ENCODE peak calls at places on chromosomes 11 and 22, in six cellular contexts. W is Karpas-422; Z is left lung; V is right cardiac atrium; K is effector memory CD4-positive, alpha-beta T cell; G is endodermal cell. C is an unnamed sample.

GRCh38 chr11:20559523-20560300 is 39.7 kb upstream of the SLC6A5 start:
- DNase-seq in G (no peak), V (no peak), W (no peak), K (no peak), Z (no peak), C (no peak)

GRCh38 chr11:71425409-71425808 is 22.8 kb downstream of the DHCR7 start:
- DNase-seq in Z (no peak), G (no peak), K (no peak), V (no peak), W (no peak), C (no peak)

GRCh38 chr11:95229199-95230053 is 1.6 kb downstream of the SESN3 start:
- DNase-seq in K (no peak), G (no peak), Z (no peak), W (peak; percentile 65), V (no peak), C (no peak)

GRCh38 chr11:46800177-46800576 is 45.9 kb downstream of the CKAP5 start:
- DNase-seq in K (no peak), V (no peak), W (no peak), Z (no peak), G (no peak), C (no peak)

GRCh38 chr11:94813436-94813720 is 45.2 kb downstream of the AMOTL1 start:
- DNase-seq in K (no peak), Z (no peak), W (no peak), G (no peak), V (no peak), C (no peak)

GRCh38 chr11:11381471-11382100 is 28.5 kb upstream of the CSNK2A3 start:
- DNase-seq in Z (no peak), V (no peak), W (no peak), G (peak; percentile 13), K (no peak), C (no peak)

GRCh38 chr11:37525336-37525735 is 927.3 kb upstream of the RAG2 start:
- DNase-seq in W (no peak), G (no peak), V (no peak), Z (no peak), K (no peak), C (no peak)

GRCh38 chr11:69963533-69964246 is 114.4 kb upstream of the ANO1 start:
- DNase-seq in G (no peak), V (no peak), Z (no peak), W (peak; percentile 44), K (no peak), C (no peak)

GRCh38 chr11:114053406-114053805 is 6.1 kb upstream of the ZBTB16 start:
- DNase-seq in G (no peak), V (no peak), K (no peak), Z (no peak), W (no peak), C (no peak)

GRCh38 chr11:11976476-11977187 is 31.8 kb downstream of the DKK3 start:
- DNase-seq in W (no peak), G (peak; percentile 49), K (no peak), Z (no peak), V (peak; percentile 74), C (peak; percentile 30)

GRCh38 chr11:8807544-8808225 is 103.3 kb upstream of the AKIP1 start:
- DNase-seq in Z (no peak), G (no peak), W (no peak), K (no peak), V (peak; percentile 79), C (no peak)

GRCh38 chr11:102120437-102120935 is 10.2 kb downstream of the YAP1 start:
- DNase-seq in Z (no peak), V (no peak), G (no peak), W (no peak), K (no peak), C (no peak)

GRCh38 chr11:78228467-78228866 is 39.7 kb downstream of the USP35 start:
- DNase-seq in W (peak; percentile 85), K (no peak), G (peak; percentile 72), V (no peak), Z (no peak), C (no peak)

GRCh38 chr11:44305149-44305642 is 4.7 kb downstream of the ALX4 start:
- DNase-seq in G (no peak), K (no peak), W (no peak), Z (no peak), V (no peak), C (no peak)

GRCh38 chr11:130592056-130592455 is 143.6 kb downstream of the ADAMTS15 start:
- DNase-seq in V (no peak), G (no peak), Z (no peak), W (no peak), K (no peak), C (no peak)
- H3K27ac ChIP-seq in V (no peak overlapping the region), G (no peak overlapping the region), Z (no peak overlapping the region), W (no peak overlapping the region), K (no peak overlapping the region), C (no peak overlapping the region)

DNA sequence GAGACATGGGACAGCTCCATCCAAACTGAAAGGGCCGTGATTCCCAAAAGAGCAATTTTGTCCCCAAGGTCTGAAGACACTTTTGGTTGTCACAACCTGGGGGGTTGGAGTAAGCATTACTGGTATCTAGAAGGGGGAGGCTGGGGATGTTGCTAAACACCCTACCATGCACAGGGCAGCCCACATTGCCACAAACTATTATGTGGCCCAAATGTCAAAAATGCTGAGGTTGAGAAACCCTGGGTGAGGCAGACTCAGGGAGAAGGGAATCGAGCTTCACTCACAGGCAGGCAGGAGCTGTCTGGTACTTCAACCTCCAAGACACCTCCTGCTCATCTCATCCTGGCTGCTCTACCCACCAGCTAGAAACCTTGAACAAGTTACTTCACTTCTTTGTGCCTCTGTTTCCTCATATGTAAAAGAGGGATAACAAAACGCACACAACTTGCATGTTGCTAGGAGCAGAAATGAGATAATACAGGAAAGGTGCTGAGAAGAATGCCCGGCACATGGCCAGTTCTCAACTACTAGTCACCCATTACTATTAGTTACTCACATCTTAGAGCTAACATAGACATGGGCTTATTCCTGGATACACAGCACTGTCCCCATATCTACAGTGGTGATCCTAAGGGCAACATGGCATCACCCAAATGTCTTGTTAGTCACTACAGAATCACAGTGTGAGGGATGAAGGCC is 8.8 kb downstream of the SERPIND1 start:
- DNase-seq in G (no peak), K (no peak), W (no peak), Z (no peak), V (no peak), C (no peak)
- H3K27ac ChIP-seq in G (no peak overlapping the region), K (no peak overlapping the region), W (peak overlapping the region; percentile 50), Z (no peak overlapping the region), V (no peak overlapping the region), C (no peak overlapping the region)

GRCh38 chr11:5504403-5504891 is 5.3 kb downstream of the UBQLN3 start:
- DNase-seq in W (no peak), K (no peak), V (no peak), G (no peak), Z (no peak), C (no peak)
- H3K27ac ChIP-seq in W (no peak overlapping the region), K (no peak overlapping the region), V (no peak overlapping the region), G (no peak overlapping the region), Z (no peak overlapping the region), C (no peak overlapping the region)

GRCh38 chr11:65641233-65642013 is 3.5 kb downstream of the SIPA1 start:
- DNase-seq in K (no peak), Z (no peak), G (no peak), V (no peak), W (no peak), C (no peak)
- H3K27ac ChIP-seq in K (peak overlapping the region; percentile 92), Z (peak overlapping the region; percentile 92), G (no peak overlapping the region), V (no peak overlapping the region), W (peak overlapping the region; percentile 99), C (peak overlapping the region; percentile 88)

GRCh38 chr11:65019824-65020223 is 5.9 kb downstream of the ARL2 start:
- DNase-seq in V (peak; percentile 0), K (no peak), Z (no peak), G (no peak), W (no peak), C (no peak)

GRCh38 chr11:65021003-65021402 is 6.2 kb upstream of the SNX15 start:
- DNase-seq in K (no peak), Z (no peak), W (no peak), V (no peak), G (no peak), C (no peak)

GRCh38 chr11:65016705-65017104 is 2.7 kb downstream of the ARL2 start:
- DNase-seq in V (peak; percentile 9), Z (no peak), K (no peak), G (peak; percentile 58), W (no peak), C (no peak)

GRCh38 chr11:65017927-65018326 is 4.0 kb downstream of the ARL2 start:
- DNase-seq in G (no peak), V (no peak), K (no peak), Z (no peak), W (no peak), C (no peak)

GRCh38 chr11:65021509-65021908 is 5.7 kb upstream of the SNX15 start:
- DNase-seq in Z (no peak), G (no peak), V (peak; percentile 35), W (no peak), K (no peak), C (no peak)
- H3K27ac ChIP-seq in Z (no peak overlapping the region), G (no peak overlapping the region), V (no peak overlapping the region), W (no peak overlapping the region), K (no peak overlapping the region), C (no peak overlapping the region)

C was measured in substantia nigra.